ENCODE peak calls at places on chromosomes 12 and 14, in eight cellular contexts. One of them, this sample, is unnamed.

GRCh38 chr12:28253175-28253641 is 63.0 kb downstream of the CCDC91 start:
- DNase-seq in foreskin fibroblast: no peak
- DNase-seq in GM23338: no peak
- DNase-seq in CD8-positive, alpha-beta T cell: no peak
- DNase-seq in fibroblast of the aortic adventitia: no peak
- DNase-seq in bronchial epithelial cell: peak; percentile 38
- DNase-seq in lower leg skin: no peak
- DNase-seq in fibroblast of villous mesenchyme: no peak
- DNase-seq in this sample: no peak

GRCh38 chr14:101849125-101849524 is 87.6 kb downstream of the PPP2R5C start:
- DNase-seq in CD8-positive, alpha-beta T cell: no peak
- DNase-seq in fibroblast of villous mesenchyme: no peak
- DNase-seq in foreskin fibroblast: no peak
- DNase-seq in fibroblast of the aortic adventitia: no peak
- DNase-seq in GM23338: no peak
- DNase-seq in bronchial epithelial cell: no peak
- DNase-seq in lower leg skin: no peak
- DNase-seq in this sample: peak; percentile 57

GRCh38 chr14:70714055-70714550 is 72.4 kb downstream of the TTC9 start:
- DNase-seq in lower leg skin: no peak
- DNase-seq in foreskin fibroblast: peak; percentile 75
- DNase-seq in CD8-positive, alpha-beta T cell: peak; percentile 56
- DNase-seq in bronchial epithelial cell: peak; percentile 53
- DNase-seq in fibroblast of the aortic adventitia: peak; percentile 78
- DNase-seq in GM23338: peak; percentile 89
- DNase-seq in fibroblast of villous mesenchyme: peak; percentile 53
- DNase-seq in this sample: no peak

GRCh38 chr14:53054457-53054856 is 98.7 kb downstream of the DDHD1 start:
- DNase-seq in lower leg skin: no peak
- DNase-seq in fibroblast of villous mesenchyme: no peak
- DNase-seq in bronchial epithelial cell: no peak
- DNase-seq in CD8-positive, alpha-beta T cell: no peak
- DNase-seq in fibroblast of the aortic adventitia: peak; percentile 87
- DNase-seq in foreskin fibroblast: peak; percentile 88
- DNase-seq in GM23338: no peak
- DNase-seq in this sample: no peak

GRCh38 chr12:24918596-24918995 is 30.3 kb downstream of the BCAT1 start:
- DNase-seq in CD8-positive, alpha-beta T cell: no peak
- DNase-seq in fibroblast of villous mesenchyme: no peak
- DNase-seq in bronchial epithelial cell: no peak
- DNase-seq in GM23338: no peak
- DNase-seq in fibroblast of the aortic adventitia: no peak
- DNase-seq in lower leg skin: no peak
- DNase-seq in foreskin fibroblast: no peak
- DNase-seq in this sample: no peak

GRCh38 chr12:7801460-7801859 is 12.3 kb downstream of the NANOG start:
- DNase-seq in GM23338: no peak
- DNase-seq in CD8-positive, alpha-beta T cell: no peak
- DNase-seq in bronchial epithelial cell: no peak
- DNase-seq in foreskin fibroblast: no peak
- DNase-seq in fibroblast of villous mesenchyme: no peak
- DNase-seq in lower leg skin: peak; percentile 20
- DNase-seq in fibroblast of the aortic adventitia: no peak
- DNase-seq in this sample: no peak

GRCh38 chr12:110468212-110469048 is at the start of the genes FAM216A and GPN3:
- DNase-seq in lower leg skin: peak; percentile 99
- DNase-seq in fibroblast of the aortic adventitia: peak; percentile 98
- DNase-seq in bronchial epithelial cell: peak; percentile 97
- DNase-seq in foreskin fibroblast: peak; percentile 99
- DNase-seq in GM23338: peak; percentile 99
- DNase-seq in CD8-positive, alpha-beta T cell: peak; percentile 95
- DNase-seq in fibroblast of villous mesenchyme: peak; percentile 99
- DNase-seq in this sample: peak; percentile 98

GRCh38 chr12:13196302-13196921 is at the start of gene EMP1:
- DNase-seq in fibroblast of villous mesenchyme: peak; percentile 99
- DNase-seq in lower leg skin: peak; percentile 99
- DNase-seq in fibroblast of the aortic adventitia: peak; percentile 100
- DNase-seq in CD8-positive, alpha-beta T cell: peak; percentile 79
- DNase-seq in GM23338: no peak
- DNase-seq in foreskin fibroblast: peak; percentile 100
- DNase-seq in bronchial epithelial cell: peak; percentile 100
- DNase-seq in this sample: peak; percentile 94

GRCh38 chr12:7060353-7060954 is at the start of gene C1S:
- DNase-seq in fibroblast of villous mesenchyme: peak; percentile 99
- DNase-seq in bronchial epithelial cell: peak; percentile 93
- DNase-seq in CD8-positive, alpha-beta T cell: no peak
- DNase-seq in foreskin fibroblast: peak; percentile 98
- DNase-seq in fibroblast of the aortic adventitia: peak; percentile 100
- DNase-seq in lower leg skin: peak; percentile 91
- DNase-seq in GM23338: peak; percentile 84
- DNase-seq in this sample: no peak

GRCh38 chr14:100605230-100605629 is 18.0 kb upstream of the BEGAIN start:
- DNase-seq in fibroblast of villous mesenchyme: no peak
- DNase-seq in fibroblast of the aortic adventitia: no peak
- DNase-seq in GM23338: no peak
- DNase-seq in bronchial epithelial cell: no peak
- DNase-seq in foreskin fibroblast: no peak
- DNase-seq in lower leg skin: peak; percentile 66
- DNase-seq in CD8-positive, alpha-beta T cell: no peak
- DNase-seq in this sample: no peak

GRCh38 chr12:2084553-2085296 is 31.9 kb downstream of the CACNA1C start:
- DNase-seq in fibroblast of villous mesenchyme: peak; percentile 29
- DNase-seq in GM23338: no peak
- DNase-seq in bronchial epithelial cell: peak; percentile 7
- DNase-seq in lower leg skin: no peak
- DNase-seq in fibroblast of the aortic adventitia: peak; percentile 96
- DNase-seq in foreskin fibroblast: peak; percentile 77
- DNase-seq in CD8-positive, alpha-beta T cell: no peak
- DNase-seq in this sample: no peak

GRCh38 chr12:119938049-119938667 is 50.9 kb upstream of the BICDL1 start:
- DNase-seq in CD8-positive, alpha-beta T cell: peak; percentile 75
- DNase-seq in fibroblast of villous mesenchyme: peak; percentile 58
- DNase-seq in bronchial epithelial cell: peak; percentile 56
- DNase-seq in lower leg skin: no peak
- DNase-seq in fibroblast of the aortic adventitia: peak; percentile 72
- DNase-seq in GM23338: peak; percentile 83
- DNase-seq in foreskin fibroblast: peak; percentile 80
- DNase-seq in this sample: no peak

GRCh38 chr12:129607293-129607692 is 296.5 kb downstream of the TMEM132D start:
- DNase-seq in GM23338: peak; percentile 3
- DNase-seq in fibroblast of villous mesenchyme: no peak
- DNase-seq in bronchial epithelial cell: no peak
- DNase-seq in foreskin fibroblast: no peak
- DNase-seq in CD8-positive, alpha-beta T cell: no peak
- DNase-seq in fibroblast of the aortic adventitia: no peak
- DNase-seq in lower leg skin: no peak
- DNase-seq in this sample: no peak

GRCh38 chr14:69637503-69638030 is 26.2 kb downstream of the SUSD6 start:
- DNase-seq in bronchial epithelial cell: no peak
- DNase-seq in fibroblast of villous mesenchyme: no peak
- DNase-seq in GM23338: no peak
- DNase-seq in CD8-positive, alpha-beta T cell: no peak
- DNase-seq in fibroblast of the aortic adventitia: no peak
- DNase-seq in foreskin fibroblast: peak; percentile 41
- DNase-seq in lower leg skin: no peak
- DNase-seq in this sample: no peak

GRCh38 chr12:121165316-121165715 is 32.6 kb downstream of the P2RX7 start:
- DNase-seq in foreskin fibroblast: no peak
- DNase-seq in fibroblast of villous mesenchyme: no peak
- DNase-seq in fibroblast of the aortic adventitia: peak; percentile 73
- DNase-seq in CD8-positive, alpha-beta T cell: no peak
- DNase-seq in bronchial epithelial cell: no peak
- DNase-seq in GM23338: no peak
- DNase-seq in lower leg skin: no peak
- DNase-seq in this sample: no peak

GRCh38 chr12:108403952-108404351 is 64.8 kb upstream of the CMKLR1 start:
- DNase-seq in fibroblast of the aortic adventitia: no peak
- DNase-seq in fibroblast of villous mesenchyme: no peak
- DNase-seq in CD8-positive, alpha-beta T cell: no peak
- DNase-seq in bronchial epithelial cell: no peak
- DNase-seq in foreskin fibroblast: no peak
- DNase-seq in lower leg skin: no peak
- DNase-seq in GM23338: peak; percentile 57
- DNase-seq in this sample: no peak

GRCh38 chr12:11834104-11834812 is 184.8 kb downstream of the ETV6 start:
- DNase-seq in bronchial epithelial cell: peak; percentile 54
- DNase-seq in GM23338: no peak
- DNase-seq in lower leg skin: no peak
- DNase-seq in foreskin fibroblast: peak; percentile 59
- DNase-seq in CD8-positive, alpha-beta T cell: no peak
- DNase-seq in fibroblast of the aortic adventitia: peak; percentile 54
- DNase-seq in fibroblast of villous mesenchyme: peak; percentile 75
- DNase-seq in this sample: no peak

GRCh38 chr14:68464716-68465115 is 328.2 kb downstream of the ZFP36L1 start:
- DNase-seq in fibroblast of villous mesenchyme: no peak
- DNase-seq in foreskin fibroblast: peak; percentile 90
- DNase-seq in GM23338: no peak
- DNase-seq in CD8-positive, alpha-beta T cell: no peak
- DNase-seq in bronchial epithelial cell: peak; percentile 93
- DNase-seq in lower leg skin: no peak
- DNase-seq in fibroblast of the aortic adventitia: peak; percentile 61
- DNase-seq in this sample: no peak

GRCh38 chr14:68461086-68461485 is 331.8 kb downstream of the ZFP36L1 start:
- DNase-seq in CD8-positive, alpha-beta T cell: no peak
- DNase-seq in lower leg skin: no peak
- DNase-seq in GM23338: no peak
- DNase-seq in fibroblast of the aortic adventitia: no peak
- DNase-seq in foreskin fibroblast: no peak
- DNase-seq in fibroblast of villous mesenchyme: no peak
- DNase-seq in bronchial epithelial cell: no peak
- DNase-seq in this sample: no peak

GRCh38 chr14:68463705-68464104 is 329.2 kb downstream of the ZFP36L1 start:
- DNase-seq in foreskin fibroblast: peak; percentile 46
- DNase-seq in CD8-positive, alpha-beta T cell: no peak
- DNase-seq in lower leg skin: no peak
- DNase-seq in GM23338: no peak
- DNase-seq in fibroblast of villous mesenchyme: no peak
- DNase-seq in bronchial epithelial cell: peak; percentile 45
- DNase-seq in fibroblast of the aortic adventitia: no peak
- DNase-seq in this sample: no peak

GRCh38 chr14:68463299-68463698 is 329.6 kb downstream of the ZFP36L1 start:
- DNase-seq in lower leg skin: no peak
- DNase-seq in fibroblast of the aortic adventitia: no peak
- DNase-seq in foreskin fibroblast: no peak
- DNase-seq in GM23338: no peak
- DNase-seq in fibroblast of villous mesenchyme: no peak
- DNase-seq in CD8-positive, alpha-beta T cell: no peak
- DNase-seq in bronchial epithelial cell: no peak
- DNase-seq in this sample: no peak

DNA sequence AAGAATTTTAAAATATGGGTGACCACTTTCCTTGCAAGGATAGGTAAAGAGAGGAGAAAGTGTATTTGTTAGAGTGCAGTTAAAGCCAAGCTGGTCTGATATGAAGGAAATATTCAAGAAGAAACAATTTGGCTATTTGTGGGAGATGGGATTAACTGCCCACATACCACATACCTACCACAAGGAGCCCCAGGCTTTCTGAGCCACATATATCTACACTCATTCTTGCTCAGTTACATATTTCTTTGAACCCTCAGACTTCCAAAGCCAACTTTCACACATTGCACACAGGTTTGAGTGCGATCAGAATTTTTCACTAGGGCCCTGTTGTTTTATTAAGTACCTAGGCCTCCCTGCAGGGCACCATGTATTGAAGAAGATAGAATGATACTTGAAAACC is 330.2 kb downstream of the ZFP36L1 start:
- DNase-seq in fibroblast of villous mesenchyme: no peak
- DNase-seq in GM23338: no peak
- DNase-seq in bronchial epithelial cell: no peak
- DNase-seq in CD8-positive, alpha-beta T cell: no peak
- DNase-seq in lower leg skin: no peak
- DNase-seq in foreskin fibroblast: no peak
- DNase-seq in fibroblast of the aortic adventitia: no peak
- DNase-seq in this sample: no peak
- TF ChIP-seq CTCF in fibroblast of villous mesenchyme: peak; percentile 55
- TF ChIP-seq CTCF in GM23338: no peak
- TF ChIP-seq CTCF in bronchial epithelial cell: no peak
- TF ChIP-seq CTCF in CD8-positive, alpha-beta T cell: no peak
- TF ChIP-seq CTCF in lower leg skin: no peak
- TF ChIP-seq CTCF in foreskin fibroblast: peak; percentile 27
- TF ChIP-seq CTCF in fibroblast of the aortic adventitia: peak; percentile 37
- TF ChIP-seq CTCF in this sample: peak; percentile 17

DNA sequence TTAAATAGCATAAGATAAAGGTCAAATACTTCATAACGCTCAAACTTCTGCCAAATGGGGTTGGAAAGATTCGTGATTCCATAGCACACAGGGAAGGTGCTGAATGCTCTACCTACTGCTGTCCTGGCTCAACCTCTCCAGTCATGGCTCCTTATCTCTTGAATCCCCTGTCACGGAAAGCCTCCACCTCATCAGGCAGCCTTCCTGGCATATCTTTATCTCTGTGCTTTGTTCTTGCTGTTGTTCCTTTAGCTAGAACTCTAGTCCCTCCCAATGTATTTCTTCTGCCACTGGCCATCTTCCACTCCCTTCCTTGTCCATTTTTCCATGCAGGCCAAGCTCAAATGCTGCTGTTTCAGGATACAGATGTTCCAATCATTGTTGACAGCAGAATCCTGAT is 26.9 kb upstream of the TUNAR start:
- DNase-seq in CD8-positive, alpha-beta T cell: no peak
- DNase-seq in fibroblast of the aortic adventitia: no peak
- DNase-seq in GM23338: no peak
- DNase-seq in bronchial epithelial cell: no peak
- DNase-seq in fibroblast of villous mesenchyme: no peak
- DNase-seq in lower leg skin: no peak
- DNase-seq in foreskin fibroblast: no peak
- DNase-seq in this sample: no peak
- TF ChIP-seq CTCF in CD8-positive, alpha-beta T cell: no peak
- TF ChIP-seq CTCF in fibroblast of the aortic adventitia: no peak
- TF ChIP-seq CTCF in GM23338: no peak
- TF ChIP-seq CTCF in bronchial epithelial cell: no peak
- TF ChIP-seq CTCF in fibroblast of villous mesenchyme: no peak
- TF ChIP-seq CTCF in lower leg skin: no peak
- TF ChIP-seq CTCF in foreskin fibroblast: no peak
- TF ChIP-seq CTCF in this sample: no peak

DNA sequence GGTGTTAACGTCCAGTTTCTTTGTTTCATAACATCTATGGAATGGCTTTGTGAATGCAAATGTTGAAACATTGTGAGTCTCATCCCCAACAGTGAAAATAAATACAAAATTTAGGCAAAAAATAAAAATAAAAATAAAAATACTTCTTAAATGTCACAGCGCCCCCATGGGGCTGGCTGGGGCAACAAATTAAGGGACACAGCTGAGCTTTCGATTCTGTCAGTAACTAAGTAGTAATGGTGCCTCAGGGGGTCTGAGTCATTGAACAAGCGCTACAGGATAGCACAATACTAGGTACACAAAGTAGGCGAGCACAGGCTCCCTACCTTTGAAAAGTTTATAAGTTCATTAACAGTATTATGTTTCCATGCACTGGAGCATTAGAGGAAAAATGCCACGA is 667.3 kb downstream of the DIO2 start:
- DNase-seq in CD8-positive, alpha-beta T cell: no peak
- DNase-seq in lower leg skin: no peak
- DNase-seq in fibroblast of the aortic adventitia: peak; percentile 22
- DNase-seq in fibroblast of villous mesenchyme: peak; percentile 50
- DNase-seq in foreskin fibroblast: peak; percentile 44
- DNase-seq in GM23338: peak; percentile 82
- DNase-seq in bronchial epithelial cell: peak; percentile 86
- DNase-seq in this sample: no peak
- TF ChIP-seq CTCF in CD8-positive, alpha-beta T cell: no peak
- TF ChIP-seq CTCF in lower leg skin: no peak
- TF ChIP-seq CTCF in fibroblast of the aortic adventitia: peak; percentile 38
- TF ChIP-seq CTCF in fibroblast of villous mesenchyme: peak; percentile 51
- TF ChIP-seq CTCF in foreskin fibroblast: peak; percentile 48
- TF ChIP-seq CTCF in GM23338: peak; percentile 66
- TF ChIP-seq CTCF in bronchial epithelial cell: peak; percentile 53
- TF ChIP-seq CTCF in this sample: peak; percentile 43

GRCh38 chr12:118135788-118136558 is at the start of gene PEBP1:
- DNase-seq in foreskin fibroblast: peak; percentile 97
- DNase-seq in bronchial epithelial cell: peak; percentile 76
- DNase-seq in fibroblast of villous mesenchyme: peak; percentile 93
- DNase-seq in lower leg skin: peak; percentile 99
- DNase-seq in GM23338: peak; percentile 86
- DNase-seq in CD8-positive, alpha-beta T cell: peak; percentile 95
- DNase-seq in fibroblast of the aortic adventitia: peak; percentile 87
- DNase-seq in this sample: peak; percentile 98
- TF ChIP-seq CTCF in foreskin fibroblast: no peak
- TF ChIP-seq CTCF in bronchial epithelial cell: no peak
- TF ChIP-seq CTCF in fibroblast of villous mesenchyme: no peak
- TF ChIP-seq CTCF in lower leg skin: no peak
- TF ChIP-seq CTCF in GM23338: no peak
- TF ChIP-seq CTCF in CD8-positive, alpha-beta T cell: no peak
- TF ChIP-seq CTCF in fibroblast of the aortic adventitia: no peak
- TF ChIP-seq CTCF in this sample: no peak

This sample was measured in osteocyte.